ENCODE peak calls at places on chromosomes 2 and 18, in six cellular contexts. N is mammary epithelial cell, J is IMR-90, A is esophagus squamous epithelium, P is lung, I is iPS DF 6.9. B is an unnamed sample. For H3K4me1, the result is how much of the 10 kb centered on the place peaks cover.

GRCh38 chr18:35277633-35278032 is 12.4 kb downstream of the ZSCAN30 start:
- DNase-seq in J (no peak), A (no peak), P (no peak), N (no peak), I (no peak), B (no peak)

GRCh38 chr2:121335294-121336290 is 50.6 kb upstream of the TFCP2L1 start:
- DNase-seq in P (no peak), A (no peak), I (no peak), N (no peak), J (no peak), B (no peak)

GRCh38 chr2:108923736-108924443 is 65.1 kb downstream of the EDAR start:
- DNase-seq in P (no peak), I (no peak), A (no peak), J (no peak), N (no peak), B (no peak)

GRCh38 chr2:230950833-230951339 is 25.8 kb upstream of the GPR55 start:
- DNase-seq in I (no peak), J (no peak), A (no peak), P (no peak), N (no peak), B (no peak)

GRCh38 chr2:200742426-200742825 is 69.3 kb upstream of the BZW1 start:
- DNase-seq in P (peak), J (no peak), N (no peak), I (no peak), A (no peak), B (no peak)

GRCh38 chr18:32742620-32743019 is 30.2 kb downstream of the KLHL14 start:
- DNase-seq in I (no peak), P (no peak), A (no peak), J (no peak), N (no peak), B (no peak)

GRCh38 chr2:28391564-28392296 is 928 bp upstream of the FOSL2 start:
- DNase-seq in N (peak), A (peak), I (no peak), P (peak), J (peak), B (peak)

GRCh38 chr2:66930499-66931165 is 466.5 kb upstream of the ETAA1 start:
- DNase-seq in I (no peak), A (no peak), J (no peak), P (no peak), N (no peak), B (no peak)

GRCh38 chr18:74249181-74249968 is 42.4 kb downstream of the CYB5A start:
- DNase-seq in P (no peak), A (no peak), I (no peak), N (peak), J (peak), B (no peak)

GRCh38 chr2:217555075-217555876 is 447.5 kb downstream of the TNS1 start:
- DNase-seq in A (no peak), I (no peak), N (no peak), P (no peak), J (no peak), B (no peak)

GRCh38 chr2:39837856-39838453 is 58.9 kb upstream of the THUMPD2 start:
- DNase-seq in N (peak), P (no peak), J (peak), A (no peak), I (no peak), B (no peak)

GRCh38 chr2:1728821-1729220 is 15.5 kb downstream of the PXDN start:
- DNase-seq in J (peak), P (no peak), I (no peak), N (no peak), A (no peak), B (no peak)

GRCh38 chr2:204727368-204727767 is 182.1 kb downstream of the PARD3B start:
- DNase-seq in N (no peak), I (no peak), P (no peak), A (no peak), J (no peak), B (no peak)

DNA sequence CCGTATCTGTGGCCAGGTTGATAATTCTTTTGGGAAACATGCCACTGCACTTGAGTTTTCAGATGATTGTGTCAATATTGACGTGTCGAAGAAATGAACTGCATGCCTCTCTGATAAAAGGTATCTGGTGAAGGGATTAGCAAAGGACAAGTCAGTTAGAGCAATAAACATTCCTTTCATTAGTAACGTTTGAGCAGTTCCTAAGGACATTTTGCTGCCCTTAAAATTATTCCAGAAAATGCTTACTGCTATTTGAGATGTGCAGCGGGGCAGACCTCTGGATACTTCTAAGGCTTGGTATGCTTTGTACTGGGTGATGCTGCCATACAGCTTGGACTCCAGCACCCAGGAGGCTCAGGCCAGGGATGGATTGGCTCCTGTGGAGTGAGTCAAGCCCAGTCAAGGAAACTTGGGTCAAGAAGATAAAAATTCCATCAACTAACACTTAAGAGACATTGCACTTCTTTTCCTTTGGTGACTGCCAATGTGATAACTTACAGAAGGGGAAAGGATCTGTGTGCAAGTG is 166.7 kb downstream of the FHOD3 start:
- DNase-seq in N (no peak), P (no peak), I (no peak), J (peak), A (no peak), B (no peak)
- H3K4me1 ChIP-seq in N (under half), P (under half), I (under half), J (under half), A (under half), B (under half)

GRCh38 chr2:98486374-98486981 is 41.8 kb downstream of the INPP4A start:
- DNase-seq in J (no peak), N (no peak), I (no peak), A (no peak), P (no peak), B (no peak)
- H3K4me1 ChIP-seq in J (under half), N (under half), I (under half), A (half or more), P (under half), B (half or more)

GRCh38 chr2:46942891-46943626 is 27.5 kb upstream of the MCFD2 start:
- DNase-seq in I (no peak), J (no peak), N (no peak), A (no peak), P (no peak), B (no peak)
- H3K4me1 ChIP-seq in I (under half), J (under half), N (under half), A (half or more), P (under half), B (under half)

DNA sequence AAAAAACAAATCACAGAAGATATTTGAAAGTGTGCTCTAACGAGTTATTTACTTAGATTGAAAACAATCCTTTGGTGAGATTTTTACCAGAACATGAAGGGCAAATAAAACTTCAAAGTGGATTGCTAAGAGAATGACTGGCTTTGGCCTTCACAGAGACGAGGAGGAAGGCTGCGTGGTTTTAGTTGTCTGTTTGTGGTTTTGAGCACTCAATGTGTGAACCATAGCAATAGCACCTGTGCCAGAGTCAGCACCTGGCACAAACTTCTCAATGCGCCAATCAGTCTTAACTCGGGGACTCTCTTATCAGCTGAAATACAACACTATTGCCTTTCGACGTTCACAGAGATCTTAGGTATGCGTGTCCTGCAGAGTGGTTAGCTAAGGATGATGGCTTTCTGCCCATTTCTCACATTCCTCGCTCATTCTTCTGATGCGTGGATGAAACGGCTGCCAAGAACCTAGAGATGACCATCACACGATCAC is 70.0 kb downstream of the MBP start:
- DNase-seq in J (peak), A (no peak), P (no peak), I (no peak), N (no peak), B (peak)
- H3K4me1 ChIP-seq in J (under half), A (half or more), P (under half), I (under half), N (under half), B (half or more)

GRCh38 chr2:2935445-2936149 is 442.0 kb downstream of the EIPR1 start:
- DNase-seq in A (no peak), P (no peak), J (no peak), I (no peak), N (no peak), B (no peak)

GRCh38 chr2:2940702-2941655 is 436.6 kb downstream of the EIPR1 start:
- DNase-seq in J (no peak), P (no peak), N (no peak), A (no peak), I (no peak), B (no peak)

GRCh38 chr2:2939078-2939795 is 438.4 kb downstream of the EIPR1 start:
- DNase-seq in J (no peak), A (no peak), I (no peak), P (no peak), N (no peak), B (no peak)

GRCh38 chr2:2940061-2940460 is 437.6 kb downstream of the EIPR1 start:
- DNase-seq in P (no peak), A (no peak), J (no peak), N (no peak), I (no peak), B (no peak)

GRCh38 chr2:2938481-2938880 is 439.1 kb downstream of the EIPR1 start:
- DNase-seq in P (no peak), N (no peak), A (no peak), I (no peak), J (no peak), B (no peak)
- H3K4me1 ChIP-seq in P (under half), N (under half), A (under half), I (under half), J (under half), B (under half)

B was measured in effector memory CD4-positive, alpha-beta T cell.